ENCODE peak calls at places on chromosomes 3 and 15, in ten cellular contexts. O is suprapubic skin, Y is vagina, U is H1, N is upper lobe of left lung, R is SK-N-SH, I is HL-60, V is prostate gland, H is K562, D is breast epithelium. T is an unnamed sample.

GRCh38 chr3:101810023-101810415 is 31.0 kb downstream of the NXPE3 start:
- DNase-seq in D (no peak), H (no peak), R (no peak), V (no peak), O (no peak), Y (no peak), I (no peak), N (no peak), U (no peak), T (no peak)

GRCh38 chr3:158771982-158772381 is 29.9 kb upstream of the MFSD1 start:
- DNase-seq in H (no peak), N (no peak), V (no peak), I (no peak), D (no peak), Y (no peak), R (no peak), O (no peak), U (no peak), T (no peak)

GRCh38 chr3:149489060-149489690 is 14.7 kb downstream of the TM4SF4 start:
- DNase-seq in H (peak), R (peak), Y (peak), I (no peak), O (no peak), V (no peak), N (no peak), D (no peak), U (no peak), T (no peak)

GRCh38 chr15:101070502-101071273 is 151.5 kb downstream of the LRRK1 start:
- DNase-seq in D (no peak), R (no peak), U (no peak), I (no peak), O (no peak), H (no peak), N (no peak), V (no peak), Y (no peak), T (no peak)

GRCh38 chr15:74793135-74794028 is 11.5 kb downstream of the CSK start:
- DNase-seq in Y (no peak), O (no peak), R (no peak), H (no peak), V (no peak), N (peak), D (no peak), U (no peak), I (no peak), T (no peak)

GRCh38 chr3:57949344-57949743 is 58.9 kb upstream of the FLNB start:
- DNase-seq in D (no peak), Y (no peak), H (no peak), U (no peak), I (no peak), V (no peak), R (no peak), O (no peak), N (no peak), T (no peak)

GRCh38 chr15:83889995-83890394 is 236.1 kb downstream of the ADAMTSL3 start:
- DNase-seq in Y (no peak), O (no peak), R (no peak), D (no peak), V (no peak), I (no peak), H (no peak), N (no peak), U (no peak), T (no peak)

GRCh38 chr3:42264399-42265058 is 1.5 kb downstream of the CCK start:
- DNase-seq in O (no peak), R (peak), U (no peak), I (no peak), D (peak), V (peak), N (peak), H (peak), Y (no peak), T (peak)

GRCh38 chr3:87398226-87398774 is 121.9 kb upstream of the POU1F1 start:
- DNase-seq in D (no peak), O (no peak), U (no peak), Y (no peak), R (no peak), H (no peak), I (no peak), N (no peak), V (no peak), T (no peak)

GRCh38 chr3:158465074-158465473 is 105.9 kb upstream of the MLF1 start:
- DNase-seq in V (no peak), I (no peak), D (no peak), H (no peak), N (no peak), R (no peak), O (no peak), Y (no peak), U (no peak), T (no peak)

GRCh38 chr3:171181907-171182690 is 155.6 kb upstream of the SLC2A2 start:
- DNase-seq in O (no peak), H (peak), I (no peak), R (no peak), D (no peak), Y (no peak), N (no peak), V (no peak), U (no peak), T (no peak)

GRCh38 chr3:14549256-14549931 is 9.3 kb upstream of the GRIP2 start:
- DNase-seq in N (no peak), U (no peak), D (no peak), R (peak), I (no peak), H (peak), V (no peak), Y (no peak), O (no peak), T (no peak)

GRCh38 chr15:78625621-78626280 is 5.0 kb upstream of the CHRNA3 start:
- DNase-seq in H (no peak), I (no peak), N (peak), Y (no peak), O (no peak), R (peak), V (no peak), U (no peak), D (peak), T (peak)

GRCh38 chr15:74826911-74827310 is 484 bp downstream of the CPLX3 start:
- DNase-seq in R (peak), I (no peak), N (no peak), U (no peak), H (no peak), O (no peak), D (no peak), V (no peak), Y (no peak), T (no peak)

GRCh38 chr3:45800611-45801010 is 4.3 kb upstream of the SLC6A20 start:
- DNase-seq in I (no peak), O (no peak), D (no peak), N (no peak), V (no peak), Y (peak), H (no peak), R (no peak), U (no peak), T (peak)

GRCh38 chr15:63872759-63873510 is 39.2 kb upstream of the HERC1 start:
- DNase-seq in N (no peak), Y (no peak), D (no peak), R (no peak), H (no peak), O (peak), V (no peak), I (no peak), U (no peak), T (no peak)

GRCh38 chr3:141285570-141285969 is 53.9 kb downstream of the PXYLP1 start:
- DNase-seq in Y (no peak), D (no peak), N (no peak), H (no peak), V (no peak), O (no peak), R (no peak), I (no peak), U (no peak), T (no peak)

GRCh38 chr3:27578032-27578431 is 93.8 kb upstream of the SLC4A7 start:
- DNase-seq in V (no peak), D (no peak), U (no peak), H (no peak), N (no peak), I (no peak), R (no peak), O (no peak), Y (no peak), T (no peak)

GRCh38 chr3:152910966-152911365 is 76.0 kb downstream of the P2RY1 start:
- DNase-seq in D (no peak), O (no peak), H (no peak), R (no peak), N (no peak), I (no peak), Y (no peak), U (no peak), V (peak), T (no peak)

GRCh38 chr15:40032125-40032839 is 6.7 kb downstream of the SRP14 start:
- DNase-seq in O (no peak), V (peak), D (no peak), Y (no peak), H (no peak), R (no peak), N (no peak), I (no peak), U (no peak), T (no peak)

GRCh38 chr3:193970773-193971206 is 165.2 kb upstream of the HES1 start:
- DNase-seq in H (no peak), N (no peak), V (no peak), R (no peak), I (no peak), Y (no peak), O (no peak), U (no peak), D (no peak), T (no peak)

GRCh38 chr3:45568848-45569247 is 25.7 kb upstream of the LIMD1 start:
- DNase-seq in R (no peak), D (no peak), I (no peak), N (no peak), U (no peak), O (no peak), H (no peak), Y (no peak), V (no peak), T (no peak)

GRCh38 chr3:75296858-75297257 is 367.3 kb upstream of the FRG2C start:
- DNase-seq in V (no peak), H (no peak), N (no peak), R (no peak), D (no peak), Y (no peak), O (no peak), U (no peak), I (no peak), T (no peak)

GRCh38 chr3:69166446-69166845 is 44.1 kb upstream of the LMOD3 start:
- DNase-seq in D (no peak), V (no peak), H (no peak), Y (no peak), I (no peak), R (no peak), U (no peak), O (no peak), N (no peak), T (no peak)

GRCh38 chr3:111998661-111999641 is at the start of gene TAGLN3:
- DNase-seq in N (peak), Y (no peak), R (peak), I (no peak), V (peak), H (no peak), O (no peak), D (no peak), U (no peak), T (peak)

GRCh38 chr3:24829011-24829581 is 334.4 kb upstream of the THRB start:
- DNase-seq in V (peak), N (peak), H (peak), O (peak), U (no peak), R (peak), D (no peak), Y (no peak), I (no peak), T (peak)

GRCh38 chr3:195176776-195177175 is 94.2 kb downstream of the XXYLT1 start:
- DNase-seq in R (no peak), I (no peak), V (no peak), U (no peak), O (no peak), N (no peak), H (no peak), D (no peak), Y (no peak), T (no peak)

GRCh38 chr15:58947179-58947578 is 13.7 kb upstream of the SLTM start:
- DNase-seq in H (no peak), R (no peak), U (no peak), O (no peak), Y (no peak), D (no peak), N (no peak), V (no peak), I (no peak), T (no peak)

GRCh38 chr15:43209059-43209824 is 11.6 kb downstream of the EPB42 start:
- DNase-seq in O (peak), H (peak), D (no peak), Y (no peak), I (no peak), V (no peak), N (no peak), U (no peak), R (no peak), T (no peak)

GRCh38 chr3:71586810-71587242 is 3.3 kb upstream of the FOXP1 start:
- DNase-seq in N (no peak), V (no peak), R (no peak), O (no peak), I (no peak), Y (no peak), D (no peak), U (no peak), H (no peak), T (no peak)

GRCh38 chr15:57377478-57377847 is 1.2 kb downstream of the CGNL1 start:
- DNase-seq in Y (no peak), H (no peak), N (no peak), I (no peak), V (peak), U (no peak), O (no peak), D (no peak), R (no peak), T (no peak)

GRCh38 chr3:42823351-42823750 is 14.1 kb downstream of the ACKR2 start:
- DNase-seq in U (no peak), O (no peak), Y (no peak), V (peak), N (no peak), R (no peak), I (no peak), H (no peak), D (no peak), T (no peak)

GRCh38 chr3:12470111-12470510 is 14.2 kb upstream of the TSEN2 start:
- DNase-seq in V (no peak), I (no peak), D (no peak), Y (no peak), O (no peak), N (no peak), H (no peak), R (no peak), U (no peak), T (no peak)

GRCh38 chr15:41559489-41560177 is 621 bp downstream of the TYRO3 start:
- DNase-seq in H (peak), R (peak), V (no peak), N (peak), D (no peak), O (no peak), I (no peak), Y (no peak), U (no peak), T (no peak)

GRCh38 chr3:101994386-101994785 is 145.1 kb downstream of the NFKBIZ start:
- DNase-seq in V (no peak), I (no peak), R (no peak), U (no peak), O (no peak), N (no peak), D (no peak), Y (no peak), H (no peak), T (no peak)

GRCh38 chr3:23325466-23326065 is 122.4 kb downstream of the UBE2E2 start:
- DNase-seq in V (no peak), U (no peak), N (no peak), R (no peak), I (no peak), D (no peak), Y (no peak), H (no peak), O (no peak), T (no peak)

GRCh38 chr15:92958105-92958504 is 58.0 kb downstream of the CHD2 start:
- DNase-seq in D (no peak), Y (no peak), U (no peak), V (no peak), R (no peak), O (no peak), I (no peak), N (no peak), H (no peak), T (no peak)

GRCh38 chr15:95989392-95989791 is 341.1 kb upstream of the NR2F2 start:
- DNase-seq in D (no peak), H (no peak), Y (no peak), N (no peak), V (no peak), O (no peak), R (no peak), I (no peak), U (no peak), T (no peak)

DNA sequence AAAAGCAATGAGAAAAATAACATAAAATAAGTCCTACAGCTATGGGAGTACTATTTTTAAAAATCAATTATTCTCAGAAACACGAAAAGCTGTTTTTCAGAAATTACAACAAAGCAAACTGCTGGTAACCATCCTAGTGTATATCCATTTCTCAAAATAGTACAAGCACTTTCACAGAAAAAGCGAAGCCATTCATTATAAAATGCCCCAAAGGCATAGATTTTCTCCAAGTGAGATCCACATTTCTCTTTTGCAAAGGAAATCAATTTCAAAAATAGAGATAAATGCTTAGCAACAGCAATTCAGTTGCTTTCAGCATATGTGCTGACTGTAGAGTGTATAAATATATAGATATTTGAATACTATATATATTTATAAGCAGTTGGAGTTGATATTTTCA is 1266.3 kb downstream of the SI start:
- DNase-seq in I (no peak), Y (no peak), O (no peak), R (no peak), V (no peak), U (no peak), D (no peak), N (no peak), H (no peak), T (no peak)
- TF ChIP-seq POLR2AphosphoS5 in I (no peak), Y (no peak), O (no peak), R (no peak), V (no peak), U (no peak), D (no peak), N (no peak), H (no peak), T (no peak)

GRCh38 chr15:71780349-71780976 is 29.9 kb upstream of the NR2E3 start:
- DNase-seq in U (peak), O (no peak), I (peak), V (no peak), H (peak), Y (no peak), N (no peak), R (peak), D (no peak), T (no peak)
- TF ChIP-seq CTCF in U (peak), O (peak), I (peak), V (peak), H (peak), Y (peak), N (peak), R (peak), D (peak), T (no peak)

GRCh38 chr3:13537926-13538325 is 11.0 kb upstream of the FBLN2 start:
- DNase-seq in N (no peak), H (peak), Y (no peak), O (peak), R (no peak), D (no peak), U (no peak), I (no peak), V (no peak), T (no peak)
- TF ChIP-seq POLR2AphosphoS5 in N (no peak), H (no peak), Y (no peak), O (no peak), R (no peak), D (no peak), U (no peak), I (no peak), V (no peak), T (no peak)

DNA sequence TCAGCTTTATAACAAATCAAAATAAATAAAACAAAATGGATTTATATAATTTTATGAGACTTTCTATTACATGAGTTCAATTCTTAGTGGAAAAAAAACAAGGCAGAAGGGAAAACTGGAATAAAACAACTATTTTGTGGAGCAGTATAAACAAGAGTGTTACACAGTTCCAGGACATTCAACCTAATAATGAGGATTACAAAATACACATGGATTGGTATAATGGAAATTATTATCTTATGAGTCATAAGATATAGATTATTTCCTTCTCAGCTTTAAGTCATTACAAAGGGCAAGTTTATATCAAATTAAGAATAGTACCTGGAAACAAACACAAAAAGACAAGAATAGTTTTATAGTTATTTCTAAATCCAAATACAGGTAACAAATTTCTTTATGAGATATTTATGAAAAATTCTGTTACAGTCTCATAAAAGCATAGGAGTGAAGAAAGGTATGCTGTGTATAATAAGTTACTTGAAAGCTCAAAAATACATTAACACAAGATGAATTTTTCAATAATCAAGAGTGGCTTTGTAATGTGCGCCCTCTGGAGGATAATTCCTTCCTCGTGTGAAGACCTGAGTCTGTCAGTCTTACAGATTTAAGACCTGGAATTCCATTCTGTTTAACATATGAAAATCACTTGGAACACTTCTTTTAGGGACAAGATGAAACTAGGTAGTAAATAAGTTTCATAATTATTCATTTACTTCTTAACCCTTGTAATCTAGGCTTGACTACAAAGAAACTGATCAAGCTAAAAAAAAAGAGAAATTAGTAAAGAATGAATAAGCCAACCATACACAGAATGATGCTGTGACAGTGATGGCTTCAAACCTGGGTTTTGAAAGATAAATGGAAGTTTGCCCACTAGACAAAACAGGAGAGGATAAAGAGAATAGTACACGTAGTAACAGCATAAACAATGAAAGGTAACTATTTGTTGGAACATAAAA is 9.5 kb downstream of the COPS2 start:
- DNase-seq in D (no peak), O (no peak), V (peak), Y (no peak), N (peak), U (no peak), I (no peak), R (peak), H (peak), T (no peak)
- TF ChIP-seq CTCF in D (peak), O (no peak), V (peak), Y (no peak), N (peak), U (no peak), I (peak), R (peak), H (peak), T (peak)

DNA sequence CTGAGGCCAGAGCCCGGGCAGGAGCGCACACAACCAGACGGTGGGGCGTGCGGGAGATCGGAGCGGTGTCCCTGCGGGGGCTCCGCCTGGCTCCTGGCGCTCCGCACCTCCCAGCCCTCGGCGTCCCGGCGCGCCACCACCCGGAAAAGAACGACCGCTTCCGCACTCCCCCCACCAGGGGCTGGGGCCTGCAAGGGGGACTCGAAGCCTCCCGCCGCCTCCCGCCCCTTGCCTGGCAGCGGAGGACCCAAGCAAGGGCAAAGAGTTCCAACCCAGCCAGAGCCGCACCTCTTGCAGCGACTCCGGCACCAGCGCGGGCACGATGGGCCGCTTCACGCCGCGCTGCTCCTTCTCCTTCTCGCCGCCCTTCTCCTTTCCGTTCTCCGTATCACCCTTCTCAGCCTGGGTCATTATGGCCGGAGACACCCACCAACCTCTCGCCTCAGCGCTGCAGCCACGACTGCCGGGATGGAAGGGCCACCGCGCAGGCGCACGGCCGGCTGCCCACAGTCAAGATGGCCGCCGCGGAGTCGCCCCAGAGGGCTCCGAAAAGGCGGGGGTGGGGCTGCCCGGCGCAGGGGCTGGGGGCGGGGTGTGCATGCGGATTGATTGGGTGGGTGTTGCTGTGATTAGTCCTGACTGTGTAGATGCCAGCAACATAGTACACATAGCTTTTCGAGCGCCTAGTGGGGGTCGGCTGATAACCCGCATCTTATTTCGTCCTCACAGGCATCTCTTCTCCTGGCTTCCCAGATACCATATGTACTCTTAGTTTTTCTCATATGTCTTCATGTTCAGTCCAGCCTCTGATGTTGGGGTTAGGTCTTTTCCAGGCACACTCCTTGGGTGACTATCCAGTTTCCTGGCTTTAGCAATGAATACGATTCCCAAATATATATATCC is at the start of gene ACTR8:
- DNase-seq in V (peak), I (peak), U (peak), R (peak), O (peak), H (peak), Y (peak), D (peak), N (peak), T (peak)
- TF ChIP-seq POLR2AphosphoS5 in V (peak), I (peak), U (peak), R (peak), O (no peak), H (peak), Y (peak), D (peak), N (peak), T (peak)